ENCODE peak calls at places on chromosome 21, in six cellular contexts. F is activated CD8-positive, alpha-beta memory T cell treated with anti-CD3 and anti-CD28 coated beads, Interleukin-2, amount 50 U/mL, for 48 hours; Y is KBM-7; A is amygdala; L is OCI-LY7; U is activated T-cell treated with anti-CD3 and anti-CD28 coated beads, Interleukin-2, amount 50 U/mL, for 72 hours. Z is an unnamed sample.

GRCh38 chr21:16908087-16908486 is 604.8 kb upstream of the CXADR start:
- DNase-seq in F (no peak), Y (no peak), A (no peak), L (no peak), U (no peak), Z (no peak)

GRCh38 chr21:41576010-41576615 is 68.2 kb upstream of the TMPRSS2 start:
- DNase-seq in F (no peak), Y (no peak), A (no peak), L (no peak), U (no peak), Z (no peak)

GRCh38 chr21:26167593-26167992 is 3.0 kb downstream of the APP start:
- DNase-seq in F (no peak), Y (no peak), A (no peak), L (no peak), U (no peak), Z (no peak)

GRCh38 chr21:42925114-42925907 is at the start of gene ERVH48-1:
- DNase-seq in F (no peak), Y (peak; percentile 48), A (no peak), L (peak; percentile 31), U (no peak), Z (peak; percentile 37)

GRCh38 chr21:15003463-15004135 is 61.2 kb downstream of the NRIP1 start:
- DNase-seq in F (no peak), Y (no peak), A (no peak), L (no peak), U (no peak), Z (no peak)

GRCh38 chr21:40846566-40847411 is at the start of gene DSCAM:
- DNase-seq in F (no peak), Y (no peak), A (peak; percentile 16), L (no peak), U (no peak), Z (no peak)

GRCh38 chr21:34024382-34024693 is 49.0 kb upstream of the MRPS6 start:
- DNase-seq in F (no peak), Y (no peak), A (no peak), L (no peak), U (no peak), Z (no peak)

GRCh38 chr21:26659757-26660156 is 86.7 kb upstream of the CYYR1 start:
- DNase-seq in F (no peak), Y (no peak), A (no peak), L (no peak), U (no peak), Z (no peak)

GRCh38 chr21:43744725-43745124 is 25.8 kb downstream of the PDXK start:
- DNase-seq in F (no peak), Y (no peak), A (no peak), L (no peak), U (no peak), Z (no peak)

GRCh38 chr21:45546636-45547203 is 4.5 kb upstream of the SLC19A1 start:
- DNase-seq in F (peak; percentile 32), Y (no peak), A (no peak), L (no peak), U (no peak), Z (no peak)

GRCh38 chr21:42435833-42436232 is 32.1 kb downstream of the UBASH3A start:
- DNase-seq in F (no peak), Y (no peak), A (no peak), L (no peak), U (no peak), Z (no peak)

GRCh38 chr21:44994016-44994365 is 54.2 kb downstream of the SLX9 start:
- DNase-seq in F (no peak), Y (no peak), A (no peak), L (no peak), U (no peak), Z (no peak)

GRCh38 chr21:41402796-41403195 is 23.2 kb upstream of the MX1 start:
- DNase-seq in F (no peak), Y (no peak), A (no peak), L (no peak), U (no peak), Z (no peak)

GRCh38 chr21:32456497-32456918 is 44.0 kb downstream of the EVA1C start:
- DNase-seq in F (no peak), Y (no peak), A (no peak), L (no peak), U (no peak), Z (no peak)

GRCh38 chr21:27841084-27841483 is 874.2 kb upstream of the ADAMTS5 start:
- DNase-seq in F (no peak), Y (no peak), A (no peak), L (no peak), U (no peak), Z (no peak)

GRCh38 chr21:45164124-45164511 is 89.7 kb downstream of the ADARB1 start:
- DNase-seq in F (no peak), Y (no peak), A (no peak), L (no peak), U (no peak), Z (no peak)